ENCODE peak calls at places on chromosomes 1 and 21, in ten cellular contexts. Z is Caco-2, F is cardiac muscle cell, P is SK-N-SH, I is AG04450, C is body of pancreas, S is MM.1S, W is tibial nerve, E is IMR-90, B is cardiac fibroblast. H is an unnamed sample.

GRCh38 chr1:110490791-110491451 is 28.1 kb downstream of the KCNA10 start:
- DNase-seq in Z (no peak), F (no peak), P (no peak), I (no peak), C (no peak), S (no peak), W (no peak), E (no peak), B (no peak), H (no peak)

GRCh38 chr1:96364576-96364975 is 357.0 kb upstream of the PTBP2 start:
- DNase-seq in Z (no peak), F (no peak), P (no peak), I (no peak), C (no peak), S (no peak), W (no peak), E (peak), B (peak), H (no peak)

GRCh38 chr1:178931843-178932551 is 61.1 kb upstream of the ANGPTL1 start:
- DNase-seq in Z (no peak), F (no peak), P (no peak), I (no peak), C (peak), S (no peak), W (peak), E (peak), B (peak), H (no peak)

GRCh38 chr1:246907472-246907871 is 24.3 kb downstream of the AHCTF1 start:
- DNase-seq in Z (no peak), F (peak), P (peak), I (peak), C (peak), S (peak), W (peak), E (peak), B (peak), H (no peak)

GRCh38 chr1:55129194-55129728 is 85.9 kb downstream of the USP24 start:
- DNase-seq in Z (no peak), F (no peak), P (no peak), I (peak), C (peak), S (no peak), W (peak), E (peak), B (peak), H (no peak)

GRCh38 chr1:156664046-156664948 is 12.9 kb downstream of the NES start:
- DNase-seq in Z (no peak), F (peak), P (no peak), I (no peak), C (no peak), S (no peak), W (no peak), E (peak), B (no peak), H (no peak)

GRCh38 chr1:161162052-161162451 is 2.8 kb downstream of the USP21 start:
- DNase-seq in Z (no peak), F (no peak), P (no peak), I (no peak), C (no peak), S (no peak), W (no peak), E (no peak), B (no peak), H (no peak)

GRCh38 chr1:9399510-9400424 is 107.1 kb downstream of the SPSB1 start:
- DNase-seq in Z (peak), F (no peak), P (no peak), I (no peak), C (no peak), S (no peak), W (no peak), E (peak), B (peak), H (no peak)

GRCh38 chr1:227869281-227869842 is 53.9 kb downstream of the PRSS38 start:
- DNase-seq in Z (no peak), F (no peak), P (no peak), I (no peak), C (no peak), S (no peak), W (no peak), E (peak), B (peak), H (no peak)

GRCh38 chr1:199403421-199404116 is 623.9 kb upstream of the NR5A2 start:
- DNase-seq in Z (no peak), F (no peak), P (no peak), I (peak), C (no peak), S (no peak), W (no peak), E (peak), B (peak), H (no peak)

GRCh38 chr1:48469616-48470500 is 2.1 kb downstream of the SPATA6 start:
- DNase-seq in Z (no peak), F (peak), P (no peak), I (no peak), C (peak), S (no peak), W (peak), E (peak), B (peak), H (no peak)

GRCh38 chr1:171940373-171940772 is 99.1 kb downstream of the DNM3 start:
- DNase-seq in Z (no peak), F (no peak), P (no peak), I (no peak), C (no peak), S (no peak), W (no peak), E (no peak), B (peak), H (no peak)

GRCh38 chr1:211527006-211527405 is 35.0 kb upstream of the RD3 start:
- DNase-seq in Z (no peak), F (no peak), P (no peak), I (no peak), C (no peak), S (peak), W (no peak), E (no peak), B (no peak), H (no peak)

GRCh38 chr1:97378596-97378995 is 542.2 kb downstream of the DPYD start:
- DNase-seq in Z (no peak), F (no peak), P (no peak), I (no peak), C (no peak), S (no peak), W (no peak), E (peak), B (peak), H (no peak)

GRCh38 chr1:243786546-243786945 is 63.5 kb downstream of the AKT3 start:
- DNase-seq in Z (no peak), F (no peak), P (no peak), I (no peak), C (no peak), S (no peak), W (no peak), E (no peak), B (no peak), H (no peak)

DNA sequence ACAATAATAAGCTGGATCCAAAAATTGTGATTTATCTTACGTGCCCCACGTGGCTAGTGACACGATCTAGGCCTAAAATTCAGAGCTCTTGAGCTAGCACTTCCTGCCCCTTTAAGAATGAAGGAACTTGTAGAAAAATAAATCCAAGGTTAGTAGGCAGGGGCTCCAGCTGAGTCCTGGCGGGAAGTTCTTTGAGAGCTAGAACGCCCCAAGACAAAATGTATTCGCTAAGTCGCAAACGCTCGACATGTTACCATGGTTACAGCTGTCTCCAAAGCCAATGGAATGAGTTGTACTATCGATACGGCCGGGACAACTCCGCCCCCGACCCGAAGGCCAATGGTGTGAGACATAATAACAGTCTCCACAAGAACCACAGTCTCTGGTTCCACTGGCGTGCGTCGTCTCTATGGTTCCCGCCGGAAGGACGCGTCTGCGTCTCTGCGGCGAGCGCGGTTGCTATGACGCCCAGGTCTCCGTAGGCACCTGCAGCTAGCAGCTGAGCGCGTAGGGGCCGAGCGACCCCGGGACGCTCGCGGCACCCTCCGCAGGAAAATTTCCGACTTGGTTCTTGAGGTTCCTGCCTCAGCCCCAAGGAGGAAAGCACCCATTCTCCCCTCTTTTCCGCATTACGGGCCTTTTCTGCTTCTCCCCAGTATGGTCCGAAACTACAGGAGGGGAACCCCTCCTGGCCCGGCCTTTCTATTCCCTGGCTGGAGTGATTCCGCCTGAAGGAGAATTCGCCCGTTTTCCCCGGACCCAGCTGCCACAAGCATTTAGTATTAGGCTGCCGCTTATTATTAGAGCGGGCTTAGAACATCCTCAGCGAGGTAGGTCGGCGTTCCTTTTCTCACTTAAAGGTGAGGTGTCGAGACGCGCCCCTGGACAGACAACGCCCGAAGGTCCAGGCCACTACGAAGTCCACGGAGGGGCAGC is at the start of gene CCDC30:
- DNase-seq in Z (peak), F (peak), P (peak), I (peak), C (peak), S (peak), W (peak), E (peak), B (peak), H (peak)
- TF ChIP-seq CTCF in Z (no peak), F (no peak), P (no peak), I (no peak), C (no peak), S (no peak), W (no peak), E (no peak), B (no peak), H (no peak)

DNA sequence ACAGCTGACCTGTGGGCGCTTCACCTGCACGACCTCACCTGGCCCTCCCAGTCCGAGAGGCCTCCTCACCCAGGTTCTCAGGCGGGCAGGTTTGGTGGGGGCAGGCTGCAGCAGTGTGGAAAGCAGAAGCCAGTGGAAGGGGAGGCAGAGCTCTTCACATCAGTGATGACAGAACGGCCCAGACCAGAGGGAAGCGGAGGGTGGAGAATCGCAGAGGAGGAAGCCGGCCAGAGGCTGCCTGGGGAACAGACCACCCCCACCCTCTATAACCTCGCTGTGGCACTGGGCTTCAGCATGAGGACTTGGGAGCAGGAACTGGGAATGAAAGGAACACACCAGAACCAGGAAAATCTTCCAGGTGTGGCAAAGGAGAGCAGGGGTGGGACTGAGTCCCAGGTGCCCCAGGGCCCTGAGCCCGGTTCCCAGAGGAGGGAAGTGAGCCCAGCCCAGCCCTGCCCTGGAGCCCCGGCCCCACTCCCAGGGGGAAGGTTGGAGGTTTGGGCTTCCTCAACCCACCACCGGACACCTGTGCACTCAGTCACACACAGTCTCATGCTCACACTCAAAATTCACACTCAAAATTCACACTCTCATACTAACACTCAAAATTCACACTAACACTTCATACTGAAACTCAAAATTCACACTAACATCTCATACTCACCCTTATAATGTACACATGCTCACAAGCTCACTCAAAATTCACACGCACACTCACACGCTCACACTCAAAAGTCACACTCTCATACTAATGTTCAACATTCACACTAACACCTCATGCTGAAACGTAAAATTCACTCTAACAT is 265.0 kb upstream of the VAMP3 start:
- DNase-seq in Z (no peak), F (peak), P (no peak), I (no peak), C (no peak), S (no peak), W (no peak), E (no peak), B (no peak), H (no peak)
- TF ChIP-seq CTCF in Z (no peak), F (no peak), P (no peak), I (no peak), C (no peak), S (no peak), W (no peak), E (no peak), B (no peak), H (no peak)

DNA sequence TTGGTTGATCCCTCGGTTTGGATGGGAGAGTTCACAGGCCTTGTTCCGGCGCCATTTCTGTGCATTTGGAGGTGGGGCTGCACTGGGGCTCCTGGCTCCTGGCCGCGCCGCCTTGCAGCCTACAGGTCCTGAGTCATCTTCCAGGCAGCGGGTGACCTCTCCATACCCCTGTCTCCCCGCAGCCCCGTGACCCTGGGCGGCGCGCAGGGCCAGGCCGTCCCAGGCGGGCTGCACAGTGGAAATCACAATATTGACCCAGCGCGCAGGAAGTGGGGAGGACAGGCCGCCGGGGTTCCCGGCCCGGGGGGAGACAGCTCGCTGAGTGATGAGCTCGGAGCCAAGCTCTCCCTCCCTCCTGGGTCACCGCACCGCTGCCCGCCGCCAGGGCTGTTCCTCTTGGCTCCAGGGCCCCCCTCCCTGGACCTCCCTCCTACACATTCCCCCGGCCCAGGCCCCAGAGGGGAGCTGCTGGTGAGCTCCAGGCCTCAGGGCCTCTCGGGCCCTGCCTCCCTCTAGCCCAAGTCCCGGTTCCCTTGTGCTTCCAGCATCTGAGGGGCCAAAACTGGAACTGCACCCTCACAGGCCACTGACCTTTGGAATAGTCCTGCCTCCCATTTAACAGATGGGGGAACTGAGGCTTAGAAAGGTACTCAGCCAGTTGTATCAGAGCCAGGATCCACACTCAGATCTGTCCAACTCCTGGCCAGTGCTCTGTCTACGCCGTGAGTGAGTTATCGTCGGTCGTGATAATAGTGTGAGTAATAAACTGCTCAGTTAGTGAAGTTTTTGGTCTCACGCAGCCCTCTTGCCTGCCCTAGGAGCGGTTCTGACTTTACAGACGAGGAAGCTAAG is 142.9 kb upstream of the WNT4 start:
- DNase-seq in Z (no peak), F (no peak), P (peak), I (no peak), C (no peak), S (no peak), W (no peak), E (no peak), B (no peak), H (no peak)
- TF ChIP-seq CTCF in Z (no peak), F (no peak), P (no peak), I (no peak), C (no peak), S (no peak), W (no peak), E (no peak), B (no peak), H (no peak)

DNA sequence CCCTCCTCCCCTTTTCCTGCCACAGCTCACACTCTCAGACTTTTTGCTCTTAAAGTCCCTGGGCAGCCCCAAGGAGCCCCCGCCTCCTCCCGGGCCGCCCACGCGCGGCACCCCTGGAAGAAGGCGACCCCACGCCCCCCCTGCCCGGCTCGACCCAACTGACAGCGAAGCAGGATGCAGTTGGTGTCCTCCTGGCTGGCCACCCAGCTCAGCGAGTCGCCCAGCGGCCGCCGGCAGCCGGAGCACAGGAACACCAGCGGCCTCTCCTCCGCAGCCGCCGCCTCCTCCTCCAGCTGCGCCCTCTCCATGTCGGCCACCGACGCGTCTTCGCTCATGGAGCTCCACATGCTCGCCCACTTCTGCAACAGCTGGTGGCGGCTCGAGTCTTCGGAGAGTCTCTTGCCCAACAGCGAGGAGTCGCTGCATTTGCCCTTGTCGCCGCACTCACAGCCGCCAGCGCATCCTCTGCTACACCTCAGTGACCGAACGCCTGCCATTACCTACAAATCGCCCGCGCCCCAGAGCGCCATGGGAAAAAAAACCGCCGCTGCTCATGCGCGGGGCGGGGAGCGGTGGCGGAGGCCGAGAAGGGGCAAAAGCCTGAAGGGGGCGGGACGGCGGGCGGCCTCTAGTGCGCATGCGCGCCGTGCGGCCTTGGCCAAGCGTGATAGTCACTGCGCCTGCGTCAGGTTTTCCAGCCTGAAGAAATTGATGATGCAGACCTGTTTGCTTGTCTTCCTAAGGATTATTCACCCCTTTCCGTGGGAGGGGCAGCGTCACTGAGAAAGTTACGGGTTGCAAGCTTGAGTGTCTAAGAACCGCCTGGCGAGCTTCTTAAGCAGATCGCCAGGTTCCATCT is at the start of gene MIS18A:
- DNase-seq in Z (peak), F (peak), P (peak), I (peak), C (peak), S (peak), W (peak), E (peak), B (peak), H (peak)
- TF ChIP-seq CTCF in Z (no peak), F (peak), P (no peak), I (no peak), C (no peak), S (peak), W (peak), E (no peak), B (no peak), H (peak)

GRCh38 chr1:167158813-167159275 is 61.8 kb upstream of the POU2F1 start:
- DNase-seq in Z (no peak), F (no peak), P (no peak), I (no peak), C (no peak), S (no peak), W (no peak), E (no peak), B (no peak), H (no peak)

GRCh38 chr1:167159782-167160181 is 60.9 kb upstream of the POU2F1 start:
- DNase-seq in Z (no peak), F (no peak), P (no peak), I (no peak), C (no peak), S (no peak), W (no peak), E (no peak), B (no peak), H (no peak)

GRCh38 chr1:167158095-167158812 is 62.4 kb upstream of the POU2F1 start:
- DNase-seq in Z (no peak), F (no peak), P (no peak), I (no peak), C (no peak), S (no peak), W (no peak), E (no peak), B (no peak), H (no peak)

GRCh38 chr1:167161762-167162161 is 58.9 kb upstream of the POU2F1 start:
- DNase-seq in Z (no peak), F (no peak), P (no peak), I (no peak), C (no peak), S (no peak), W (no peak), E (no peak), B (no peak), H (no peak)

DNA sequence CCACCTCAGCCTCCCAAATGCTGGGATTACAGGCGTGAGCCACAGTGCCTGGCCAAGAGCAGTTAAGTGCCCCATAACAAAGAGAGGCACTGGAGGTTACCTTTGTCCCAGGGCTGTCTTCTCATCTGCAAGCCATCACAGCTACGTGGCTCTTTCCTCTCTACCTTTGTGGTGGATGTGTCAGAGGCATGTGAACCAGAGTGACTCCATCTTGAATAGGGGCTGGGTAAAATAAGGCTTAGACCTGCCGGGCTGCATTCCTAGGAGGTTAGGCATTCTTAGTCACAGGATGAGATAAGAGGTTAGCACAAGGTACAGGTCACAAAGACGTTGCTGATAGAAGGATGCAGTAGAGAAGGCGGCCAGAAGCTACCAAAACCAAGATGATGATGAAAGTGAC is 59.4 kb upstream of the POU2F1 start:
- DNase-seq in Z (peak), F (no peak), P (no peak), I (no peak), C (no peak), S (no peak), W (no peak), E (no peak), B (no peak), H (no peak)
- TF ChIP-seq CTCF in Z (no peak), F (no peak), P (no peak), I (no peak), C (no peak), S (no peak), W (no peak), E (no peak), B (no peak), H (no peak)

GRCh38 chr21:33262921-33263320 is 3.2 kb upstream of the IL10RB start:
- DNase-seq in Z (no peak), F (no peak), P (no peak), I (no peak), C (no peak), S (no peak), W (no peak), E (no peak), B (no peak), H (no peak)
- TF ChIP-seq CTCF in Z (no peak), F (no peak), P (no peak), I (no peak), C (no peak), S (no peak), W (no peak), E (no peak), B (no peak), H (no peak)

H was measured in progenitor cell of endocrine pancreas.